ENCODE peak calls at places on chromosomes 6 and 20, in six cellular contexts. T is right atrium auricular region, L is transverse colon, H is endothelial cell of umbilical vein, S is H1, N is aorta. B is an unnamed sample. For H3K4me1 and H3K9me3, the result is how much of the 10 kb centered on the place peaks cover.

GRCh38 chr6:160328447-160328846 is 19.7 kb upstream of the SLC22A3 start:
- DNase-seq in T (no peak), H (no peak), N (peak), S (no peak), L (no peak), B (no peak)

GRCh38 chr6:113591896-113592827 is 265.0 kb upstream of the MARCKS start:
- DNase-seq in H (peak), L (peak), N (no peak), S (no peak), T (no peak), B (peak)

GRCh38 chr6:166446146-166446545 is 63.4 kb upstream of the MPC1 start:
- DNase-seq in S (no peak), T (no peak), L (no peak), H (no peak), N (no peak), B (no peak)

GRCh38 chr6:55980627-55981211 is 105.3 kb upstream of the BMP5 start:
- DNase-seq in H (peak), N (no peak), S (no peak), T (no peak), L (no peak), B (peak)

GRCh38 chr20:4152696-4153235 is 137.4 kb upstream of the RNF24 start:
- DNase-seq in T (no peak), H (no peak), L (no peak), S (no peak), N (peak), B (no peak)

GRCh38 chr6:132812255-132812732 is 2.1 kb upstream of the RPS12 start:
- DNase-seq in N (no peak), L (no peak), H (peak), S (no peak), T (no peak), B (peak)

GRCh38 chr20:11895832-11896484 is 21.7 kb upstream of the BTBD3 start:
- DNase-seq in T (no peak), N (no peak), H (no peak), S (no peak), L (no peak), B (no peak)

GRCh38 chr6:82484737-82485650 is 121.4 kb downstream of the TPBG start:
- DNase-seq in N (no peak), T (no peak), S (no peak), H (no peak), L (no peak), B (no peak)

GRCh38 chr20:59623583-59623982 is 19.2 kb downstream of the PHACTR3 start:
- DNase-seq in L (no peak), H (no peak), T (no peak), S (no peak), N (no peak), B (no peak)

GRCh38 chr6:130937942-130938604 is 110.9 kb downstream of the SMLR1 start:
- DNase-seq in H (no peak), S (no peak), N (no peak), L (no peak), T (no peak), B (no peak)

GRCh38 chr6:44235269-44235668 is 11.6 kb upstream of the HSP90AB1 start:
- DNase-seq in T (no peak), L (no peak), H (no peak), N (peak), S (no peak), B (no peak)

GRCh38 chr6:157380458-157380778 is 572 bp upstream of the ZDHHC14 start:
- DNase-seq in S (no peak), N (no peak), L (no peak), H (no peak), T (no peak), B (no peak)

GRCh38 chr20:44695295-44696230 is 19.6 kb upstream of the CCN5 start:
- DNase-seq in H (peak), S (no peak), N (no peak), L (no peak), T (no peak), B (no peak)
- H3K4me1 ChIP-seq in H (under half), S (under half), N (under half), L (under half), T (under half), B (under half)

DNA sequence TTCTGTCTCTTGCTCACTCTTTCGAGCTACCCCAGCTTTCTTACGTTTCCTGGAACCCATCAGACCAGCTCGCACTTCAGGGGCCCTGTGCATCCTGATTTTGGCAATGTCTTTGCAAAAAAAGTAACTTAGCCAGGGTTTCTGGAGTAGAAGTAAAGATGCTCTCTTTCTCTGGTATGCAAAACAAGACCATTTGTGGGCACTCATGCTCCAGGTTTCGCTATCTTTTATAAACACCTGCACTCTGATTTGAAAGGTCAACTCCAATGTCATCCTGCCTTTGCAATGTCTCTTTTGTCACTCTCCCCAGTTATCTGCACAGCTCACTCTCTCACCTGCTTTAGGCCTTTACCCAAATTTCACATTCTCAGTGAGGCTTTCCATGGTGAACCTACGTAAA is 869.1 kb downstream of the QKI start:
- DNase-seq in T (no peak), L (no peak), S (no peak), N (no peak), H (no peak), B (no peak)
- H3K9me3 ChIP-seq in T (under half), L (under half), S (under half), N (under half), H (under half), B (under half)

GRCh38 chr20:1761116-1761515 is 103.5 kb upstream of the SIRPG start:
- DNase-seq in H (peak), N (no peak), T (no peak), L (no peak), S (no peak), B (no peak)
- H3K4me1 ChIP-seq in H (under half), N (under half), T (under half), L (under half), S (under half), B (under half)

DNA sequence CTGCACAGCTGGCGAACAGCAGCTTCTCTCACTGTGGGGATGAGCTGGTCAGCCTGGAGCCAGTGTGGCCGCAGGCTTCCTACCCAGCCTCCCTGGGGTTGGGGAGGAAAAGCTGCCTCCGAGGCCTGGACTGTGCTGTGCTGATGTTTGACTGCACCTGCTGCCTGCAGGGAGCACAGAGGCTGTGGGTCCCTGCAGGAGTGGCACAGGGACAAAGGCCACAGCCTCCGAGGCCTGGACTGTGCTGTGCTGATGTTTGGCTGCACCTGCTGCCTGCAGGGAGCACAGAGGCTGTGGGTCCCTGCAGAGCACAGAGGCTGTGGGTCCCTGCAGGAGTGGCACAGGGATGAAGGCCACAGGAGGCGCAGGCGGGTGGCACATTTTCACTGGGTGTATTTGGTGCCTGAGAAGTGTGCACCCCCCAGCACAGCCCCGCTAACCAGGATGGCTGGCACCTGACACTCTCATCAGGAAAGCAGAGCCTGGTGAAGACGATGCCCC is 83.9 kb downstream of the DLL1 start:
- DNase-seq in L (no peak), T (peak), H (no peak), S (no peak), N (no peak), B (no peak)
- H3K9me3 ChIP-seq in L (under half), T (under half), H (under half), S (under half), N (under half), B (under half)

GRCh38 chr6:107460074-107460631 is 789 bp upstream of the PDSS2 start:
- DNase-seq in L (no peak), T (no peak), N (no peak), S (no peak), H (no peak), B (peak)

GRCh38 chr6:107458687-107459282 is 579 bp downstream of the PDSS2 start:
- DNase-seq in N (peak), L (peak), H (peak), S (no peak), T (no peak), B (peak)

DNA sequence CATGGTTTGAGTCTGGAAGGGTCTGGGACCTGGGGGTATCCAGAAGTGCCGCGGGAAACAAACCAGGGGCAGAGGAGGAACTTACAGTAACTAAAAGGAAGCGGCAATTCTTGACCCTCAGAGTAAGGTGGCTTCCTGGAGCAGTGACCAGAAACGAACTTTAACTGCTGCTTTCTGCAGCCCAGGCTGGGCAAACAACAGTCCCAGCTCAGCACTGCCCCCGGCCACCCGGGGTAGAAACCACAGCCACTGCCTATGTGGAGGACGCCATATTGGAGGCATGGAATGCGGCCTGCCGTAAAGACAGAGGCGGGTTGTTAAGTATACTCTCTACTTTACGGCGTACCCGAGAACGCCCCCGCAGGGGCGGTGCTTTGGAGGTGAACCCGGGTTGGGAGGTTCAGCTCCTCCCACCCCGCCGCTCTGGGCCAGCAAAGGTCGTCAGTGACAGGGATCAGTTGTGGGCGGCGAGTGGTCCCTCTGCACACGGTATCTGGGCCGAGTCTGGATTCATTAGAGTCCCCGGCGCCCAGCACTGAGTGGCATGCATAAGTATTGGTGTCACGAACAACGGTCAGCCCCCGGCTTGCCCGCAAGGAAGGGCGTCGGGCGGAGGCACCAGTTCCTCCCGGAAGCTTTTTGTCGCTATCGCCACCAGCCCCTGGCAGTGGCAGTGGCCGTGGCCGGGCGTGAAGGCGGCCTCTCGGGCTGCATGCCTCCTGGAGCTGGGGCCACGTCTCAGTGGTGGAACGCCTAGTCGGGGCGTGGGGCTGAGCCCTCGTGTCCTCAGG is at the start of gene PDSS2:
- DNase-seq in L (peak), S (peak), H (peak), T (peak), N (peak), B (peak)
- H3K4me1 ChIP-seq in L (under half), S (under half), H (under half), T (under half), N (under half), B (under half)